ENCODE peak calls at places on chromosomes 3 and 15, in six cellular contexts. Q is adrenal gland, I is thoracic aorta, Z is stomach, H is right lobe of liver, K is tibial artery. C is an unnamed sample.
A peak's percentile ranks its signal among the peaks of the same experiment; 100 is the strongest.

GRCh38 chr3:65314265-65314664 is 626.5 kb upstream of the ADAMTS9 start:
- DNase-seq in Q (no peak), I (no peak), Z (no peak), H (no peak), K (no peak), C (no peak)

GRCh38 chr3:81565066-81565465 is 196.4 kb downstream of the GBE1 start:
- DNase-seq in Q (no peak), I (no peak), Z (no peak), H (no peak), K (no peak), C (no peak)

GRCh38 chr3:174441588-174442316 is 417.4 kb upstream of the NAALADL2 start:
- DNase-seq in Q (no peak), I (no peak), Z (no peak), H (no peak), K (no peak), C (no peak)

GRCh38 chr3:179071161-179071568 is 444 bp downstream of the ZMAT3 start:
- DNase-seq in Q (peak; percentile 47), I (no peak), Z (no peak), H (no peak), K (peak; percentile 21), C (no peak)

GRCh38 chr3:125589743-125590142 is 5.6 kb downstream of the OSBPL11 start:
- DNase-seq in Q (no peak), I (no peak), Z (no peak), H (no peak), K (no peak), C (no peak)

GRCh38 chr15:60477991-60478632 is 830 bp downstream of the ICE2 start:
- DNase-seq in Q (no peak), I (no peak), Z (no peak), H (no peak), K (no peak), C (no peak)

GRCh38 chr15:91852741-91853500 is 587 bp upstream of the SLCO3A1 start:
- DNase-seq in Q (peak; percentile 86), I (no peak), Z (peak; percentile 76), H (peak; percentile 76), K (peak; percentile 77), C (peak; percentile 91)

GRCh38 chr15:58387130-58387529 is 44.7 kb upstream of the LIPC start:
- DNase-seq in Q (no peak), I (no peak), Z (no peak), H (no peak), K (no peak), C (no peak)

DNA sequence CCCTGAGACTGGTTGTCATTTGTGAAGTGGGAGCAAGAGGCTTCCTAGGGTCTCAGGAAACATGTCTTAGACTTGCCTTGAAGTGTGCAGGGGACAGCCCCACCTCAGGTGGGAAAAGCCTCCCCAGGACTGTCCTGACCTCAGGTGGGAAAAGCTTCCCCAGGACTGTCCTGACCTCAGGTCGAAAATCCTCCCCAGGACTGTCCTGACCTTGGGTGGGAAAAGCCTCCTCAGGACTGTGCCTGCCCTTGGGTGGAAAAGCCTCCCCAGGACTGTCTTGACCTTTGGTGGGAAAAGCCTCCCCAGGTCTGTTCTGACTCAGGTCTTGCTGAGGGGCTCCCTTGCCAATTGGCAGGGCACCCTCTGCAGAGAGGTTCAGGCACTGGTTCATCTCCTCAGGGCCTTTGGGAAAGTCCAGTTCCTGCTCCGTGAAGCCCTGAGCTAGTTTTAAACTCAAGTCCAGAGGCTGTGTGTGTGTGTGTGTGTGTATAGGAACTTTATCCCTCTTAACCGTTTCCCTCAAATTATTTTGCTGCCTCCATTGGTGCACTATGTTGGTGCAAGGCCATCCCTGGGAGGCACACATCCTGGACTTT is 64.7 kb downstream of the WNT7A start:
- DNase-seq in Q (no peak), I (no peak), Z (no peak), H (no peak), K (no peak), C (no peak)
- H3K9me3 ChIP-seq in Q (no peaks in the 10 kb centered on the region), I (peaks cover 29% of the 10 kb centered on the region), Z (peaks cover 75% of the 10 kb centered on the region), H (no peaks in the 10 kb centered on the region), K (peaks cover 45% of the 10 kb centered on the region), C (peaks cover 4% of the 10 kb centered on the region)

GRCh38 chr15:99508807-99509311 is 56.9 kb upstream of the MEF2A start:
- DNase-seq in Q (no peak), I (no peak), Z (no peak), H (no peak), K (no peak), C (no peak)
- H3K4me3 ChIP-seq in Q (no peak overlapping the region), I (no peak overlapping the region), Z (no peak overlapping the region), H (no peak overlapping the region), K (no peak overlapping the region), C (no peak overlapping the region)

DNA sequence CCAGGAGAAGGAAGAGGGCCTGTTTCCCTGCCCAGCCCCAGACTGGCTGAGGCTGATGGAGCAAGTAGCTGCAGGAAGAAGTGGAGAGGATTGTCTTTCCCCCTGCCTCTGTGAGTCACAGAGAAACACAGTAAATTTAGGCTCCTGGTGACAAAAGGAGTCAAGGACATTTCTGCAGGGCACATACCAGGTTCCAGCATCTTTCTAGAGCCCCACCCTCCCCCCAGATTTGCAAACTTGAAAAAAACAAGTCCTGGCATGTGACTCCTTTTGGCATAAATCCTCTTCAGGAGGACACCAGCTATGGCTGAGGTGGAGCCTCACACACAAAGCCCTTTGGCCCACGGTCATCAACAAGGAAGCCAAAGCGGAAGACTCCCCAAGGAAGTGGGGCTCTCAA is 17.7 kb downstream of the PLD1 start:
- DNase-seq in Q (peak; percentile 71), I (no peak), Z (no peak), H (no peak), K (no peak), C (no peak)
- H3K27ac ChIP-seq in Q (peak overlapping the region; percentile 59), I (no peak overlapping the region), Z (peak overlapping the region; percentile 48), H (no peak overlapping the region), K (no peak overlapping the region), C (no peak overlapping the region)

GRCh38 chr3:44729384-44729910 is at the start of gene ZNF501:
- DNase-seq in Q (peak; percentile 88), I (peak; percentile 84), Z (peak; percentile 94), H (peak; percentile 95), K (peak; percentile 95), C (peak; percentile 96)

DNA sequence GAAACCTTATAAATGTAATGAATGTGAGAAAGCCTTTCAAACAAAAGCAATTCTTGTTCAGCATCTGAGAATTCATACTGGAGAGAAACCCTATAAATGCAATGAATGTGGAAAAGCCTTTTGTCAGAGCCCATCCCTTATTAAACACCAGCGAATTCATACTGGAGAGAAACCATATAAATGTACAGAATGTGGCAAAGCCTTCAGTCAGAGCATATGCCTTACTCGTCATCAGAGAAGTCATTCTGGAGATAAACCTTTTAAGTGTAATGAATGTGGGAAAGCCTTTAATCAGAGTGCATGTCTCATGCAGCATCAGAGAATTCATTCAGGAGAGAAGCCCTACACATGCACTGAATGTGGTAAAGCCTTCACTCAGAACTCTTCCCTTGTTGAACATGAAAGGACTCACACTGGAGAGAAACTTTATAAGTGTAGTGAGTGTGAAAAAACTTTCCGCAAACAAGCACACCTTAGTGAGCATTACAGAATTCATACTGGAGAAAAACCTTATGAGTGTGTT is 5.3 kb downstream of the ZNF501 start:
- DNase-seq in Q (no peak), I (no peak), Z (no peak), H (no peak), K (no peak), C (no peak)
- H3K9me3 ChIP-seq in Q (peaks cover 18% of the 10 kb centered on the region), I (peaks cover 82% of the 10 kb centered on the region), Z (peaks cover 96% of the 10 kb centered on the region), H (peaks cover 23% of the 10 kb centered on the region), K (peaks cover 91% of the 10 kb centered on the region), C (peaks cover 20% of the 10 kb centered on the region)

GRCh38 chr3:9951598-9951961 is 628 bp downstream of the PRRT3 start:
- DNase-seq in Q (no peak), I (no peak), Z (no peak), H (no peak), K (no peak), C (no peak)
- H3K4me3 ChIP-seq in Q (peak overlapping the region; percentile 61), I (peak overlapping the region; percentile 80), Z (peak overlapping the region; percentile 57), H (peak overlapping the region; percentile 43), K (peak overlapping the region; percentile 59), C (peak overlapping the region; percentile 64)